ENCODE peak calls at places on chromosome 12, in four cellular contexts. S is suprapubic skin, J is A549, X is transverse colon. R is an unnamed sample.

GRCh38 chr12:16119618-16120017 is 157.9 kb downstream of the SLC15A5 start:
- DNase-seq in J (no peak), X (no peak), S (no peak), R (no peak)

GRCh38 chr12:65817866-65818265 is 6.4 kb upstream of the HMGA2 start:
- DNase-seq in J (no peak), X (no peak), S (no peak), R (no peak)

GRCh38 chr12:81327458-81327857 is 249.6 kb downstream of the ACSS3 start:
- DNase-seq in X (no peak), S (no peak), J (no peak), R (no peak)

GRCh38 chr12:26767116-26767515 is 65.9 kb downstream of the ITPR2 start:
- DNase-seq in J (no peak), S (no peak), X (no peak), R (no peak)

GRCh38 chr12:62647586-62647985 is 181.0 kb downstream of the MON2 start:
- DNase-seq in X (no peak), J (no peak), S (no peak), R (peak)

GRCh38 chr12:95509300-95509699 is 35.3 kb downstream of the METAP2 start:
- DNase-seq in X (no peak), S (no peak), J (no peak), R (no peak)

GRCh38 chr12:82789674-82790073 is 103.0 kb downstream of the TMTC2 start:
- DNase-seq in J (no peak), X (no peak), S (no peak), R (no peak)

GRCh38 chr12:52401926-52402325 is 4.2 kb downstream of the KRT82 start:
- DNase-seq in J (no peak), S (no peak), X (no peak), R (no peak)

GRCh38 chr12:51320695-51321320 is 3.2 kb downstream of the BIN2 start:
- DNase-seq in S (no peak), J (no peak), X (peak), R (no peak)

GRCh38 chr12:131090254-131091210 is 136.8 kb downstream of the ADGRD1 start:
- DNase-seq in S (peak), J (no peak), X (peak), R (peak)

GRCh38 chr12:132443091-132443490 is 46.9 kb upstream of the FBRSL1 start:
- DNase-seq in J (no peak), S (no peak), X (no peak), R (no peak)
- TF ChIP-seq EP300 in J (no peak), S (no peak), X (no peak), R (no peak)

DNA sequence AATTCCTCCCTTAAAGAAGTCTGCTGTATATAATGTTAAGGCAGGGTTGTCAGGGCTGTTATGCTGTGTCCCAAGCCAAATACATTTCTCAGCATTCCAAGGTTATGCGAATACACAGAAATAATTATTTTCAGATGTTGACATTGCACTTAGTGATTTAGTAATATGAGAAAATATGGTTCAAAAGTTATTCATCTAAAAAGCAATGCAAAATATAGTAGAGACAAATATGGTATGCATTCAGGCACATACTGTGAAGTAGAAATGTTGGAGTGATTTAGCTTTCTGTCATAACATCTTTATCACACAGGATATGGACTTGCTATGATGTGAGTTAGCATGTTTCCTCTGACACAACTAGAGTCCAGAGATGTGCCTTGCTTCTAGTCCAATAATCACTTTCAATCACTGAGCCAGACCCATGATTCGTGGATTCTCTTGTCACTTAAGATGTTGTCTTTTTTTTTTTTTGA is 70.0 kb downstream of the PDE3A start:
- DNase-seq in J (no peak), S (no peak), X (no peak), R (no peak)
- H3K27ac ChIP-seq in J (no peak), S (no peak), X (no peak), R (no peak)

DNA sequence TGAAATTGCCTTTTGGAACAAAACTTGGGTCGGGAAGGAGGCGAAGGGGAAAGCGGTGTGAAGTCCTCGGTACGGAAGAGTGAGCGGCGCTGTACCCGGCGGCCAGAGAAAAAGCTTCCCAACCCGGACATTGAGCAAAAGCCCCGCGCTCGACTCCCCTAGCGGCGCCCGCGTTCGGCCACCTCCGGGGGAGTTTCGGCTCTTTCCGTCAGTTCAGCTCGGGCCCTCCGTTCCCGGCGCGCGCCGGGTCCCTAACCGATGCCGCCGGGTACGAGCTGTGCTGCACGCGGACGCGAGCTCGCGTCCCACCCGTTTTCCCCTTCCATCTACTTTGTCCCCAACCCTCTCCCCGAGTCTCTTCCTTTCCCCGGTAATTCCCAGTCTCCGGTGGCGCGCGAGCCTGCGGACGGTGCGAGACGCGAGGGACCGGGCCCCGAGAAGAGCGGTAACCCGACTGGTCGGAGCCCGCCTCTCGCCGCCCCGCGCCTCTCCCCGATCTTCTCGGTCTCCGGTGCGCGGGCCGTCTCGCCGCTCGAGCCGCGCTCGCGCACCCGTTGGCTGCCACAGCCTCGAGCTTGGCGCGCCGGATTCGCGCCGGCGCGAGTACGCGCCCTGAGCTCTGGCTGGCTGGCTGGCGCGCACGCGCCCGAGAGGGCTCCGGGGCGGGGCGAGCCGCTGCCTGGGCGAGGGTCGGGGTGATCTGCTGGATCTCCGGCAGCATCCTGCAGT is 446 bp upstream of the SPATS2 start:
- DNase-seq in S (peak), X (peak), J (peak), R (peak)
- TF ChIP-seq CTCF in S (no peak), X (peak), J (no peak), R (peak)

GRCh38 chr12:4157122-4157521 is 116.4 kb upstream of the CCND2 start:
- DNase-seq in X (no peak), S (no peak), J (no peak), R (no peak)
- TF ChIP-seq EP300 in X (no peak), S (no peak), J (no peak), R (no peak)

GRCh38 chr12:54350743-54351142 is 13.5 kb downstream of the GPR84 start:
- DNase-seq in J (no peak), S (no peak), X (no peak), R (no peak)

GRCh38 chr12:54352891-54353874 is 11.1 kb downstream of the GPR84 start:
- DNase-seq in S (no peak), J (no peak), X (no peak), R (no peak)

GRCh38 chr12:54349031-54349430 is 15.3 kb downstream of the GPR84 start:
- DNase-seq in S (no peak), J (no peak), X (no peak), R (no peak)

GRCh38 chr12:54352022-54352531 is 12.2 kb downstream of the GPR84 start:
- DNase-seq in S (no peak), X (peak), J (no peak), R (no peak)

DNA sequence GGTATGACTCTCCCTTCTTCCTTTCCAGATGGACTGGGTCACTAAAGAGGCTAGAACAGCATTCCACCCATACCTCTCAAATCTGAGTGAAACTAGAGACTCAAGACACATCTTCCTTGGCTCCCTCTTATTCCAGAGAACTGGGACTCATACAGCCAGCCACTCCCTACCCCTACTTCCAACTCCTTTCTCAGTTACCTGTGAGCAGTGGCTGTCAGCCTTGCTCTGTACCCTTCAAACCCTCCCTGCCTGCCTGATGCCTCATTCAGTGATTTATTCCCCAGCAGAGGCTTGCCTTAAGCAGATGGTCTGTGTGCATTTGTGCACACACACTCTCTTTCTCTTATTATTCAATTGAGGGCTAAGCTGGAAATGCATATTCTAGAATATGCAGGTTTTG is 14.6 kb downstream of the GPR84 start:
- DNase-seq in J (no peak), X (no peak), S (no peak), R (no peak)
- H3K27ac ChIP-seq in J (no peak), X (no peak), S (no peak), R (no peak)

GRCh38 chr12:111034148-111034910 is 114.0 kb upstream of the MYL2 start:
- DNase-seq in J (no peak), X (no peak), S (no peak), R (no peak)
- TF ChIP-seq CTCF in J (no peak), X (no peak), S (no peak), R (no peak)

DNA sequence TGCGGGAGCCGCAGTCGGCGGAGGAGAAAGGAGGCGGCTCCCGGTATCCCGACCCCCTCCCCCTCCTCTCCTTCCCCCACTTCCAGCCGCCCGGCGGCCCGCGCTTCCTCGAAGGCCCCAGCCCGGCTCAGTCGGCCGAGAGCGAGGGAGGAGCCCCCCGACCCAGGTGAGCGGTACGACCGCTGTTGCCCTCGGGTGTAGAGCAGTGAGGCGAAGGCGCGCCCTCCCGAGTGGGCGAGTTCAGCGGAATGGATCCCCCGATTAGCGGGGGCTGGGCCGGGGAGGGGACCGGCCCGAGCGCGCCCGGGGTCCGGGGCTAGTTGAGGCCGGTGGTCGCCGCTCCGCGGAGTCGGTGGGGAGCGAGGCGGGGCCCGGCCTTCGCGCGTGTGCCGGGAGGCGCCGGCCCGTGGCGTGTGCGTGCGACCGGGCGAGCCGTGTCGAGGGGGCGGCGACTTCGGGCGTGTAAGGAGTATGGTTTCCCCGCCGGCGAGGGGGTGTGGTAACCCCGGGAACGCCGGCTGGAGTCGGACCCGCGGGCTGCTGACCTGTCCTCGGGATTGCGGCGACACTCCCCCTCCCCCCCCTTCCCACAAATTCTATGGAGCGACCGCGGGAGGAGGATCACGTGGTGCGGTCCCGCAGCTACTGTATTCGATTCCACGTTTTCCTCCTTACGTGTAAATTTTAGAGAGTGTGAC is 490 bp downstream of the RIMKLB start:
- DNase-seq in J (peak), X (peak), S (peak), R (peak)
- TF ChIP-seq EP300 in J (no peak), X (no peak), S (no peak), R (no peak)

GRCh38 chr12:111313833-111314259 is 55.0 kb downstream of the PHETA1 start:
- DNase-seq in S (no peak), J (peak), X (peak), R (peak)
- H3K27ac ChIP-seq in S (no peak), J (no peak), X (no peak), R (no peak)

GRCh38 chr12:117228239-117228638 is 38.0 kb upstream of the FBXO21 start:
- DNase-seq in J (peak), X (no peak), S (no peak), R (no peak)

GRCh38 chr12:117235261-117235660 is 45.0 kb upstream of the FBXO21 start:
- DNase-seq in S (no peak), J (no peak), X (no peak), R (no peak)

GRCh38 chr12:117227000-117227653 is 36.9 kb upstream of the FBXO21 start:
- DNase-seq in X (no peak), S (no peak), J (no peak), R (no peak)

GRCh38 chr12:117234441-117234840 is 44.2 kb upstream of the FBXO21 start:
- DNase-seq in J (no peak), X (no peak), S (no peak), R (no peak)

GRCh38 chr12:117231750-117232149 is 41.5 kb upstream of the FBXO21 start:
- DNase-seq in X (no peak), S (no peak), J (no peak), R (no peak)
- TF ChIP-seq CTCF in X (no peak), S (no peak), J (peak), R (no peak)